ENCODE peak calls at places on chromosome 10, in four cellular contexts. B is Caco-2, C is left ventricle myocardium inferior, G is psoas muscle. M is an unnamed sample. For H3K9me3, the result is how much of the 10 kb centered on the place peaks cover.

GRCh38 chr10:116756277-116756676 is 13.9 kb upstream of the HSPA12A start:
- DNase-seq in B (no peak), C (peak), G (no peak), M (no peak)

GRCh38 chr10:114711487-114712250 is 53.6 kb upstream of the ABLIM1 start:
- DNase-seq in B (no peak), C (no peak), G (no peak), M (no peak)

GRCh38 chr10:53536322-53536721 is 763.7 kb upstream of the MBL2 start:
- DNase-seq in B (no peak), C (no peak), G (no peak), M (no peak)

GRCh38 chr10:71359364-71360046 is 37.2 kb upstream of the CDH23 start:
- DNase-seq in C (no peak), B (no peak), G (peak), M (no peak)

GRCh38 chr10:22086730-22087364 is 83.3 kb upstream of the DNAJC1 start:
- DNase-seq in G (peak), B (peak), C (peak), M (no peak)

GRCh38 chr10:124296121-124296812 is 122.5 kb downstream of the OAT start:
- DNase-seq in G (no peak), B (peak), C (no peak), M (no peak)

GRCh38 chr10:48573045-48573444 is 31.8 kb downstream of the ARHGAP22 start:
- DNase-seq in C (no peak), G (no peak), B (no peak), M (no peak)

GRCh38 chr10:34498821-34499220 is 316.3 kb downstream of the PARD3 start:
- DNase-seq in B (no peak), C (no peak), G (no peak), M (no peak)

GRCh38 chr10:112663181-112663879 is 216.3 kb downstream of the VTI1A start:
- DNase-seq in G (no peak), C (no peak), B (no peak), M (no peak)

GRCh38 chr10:93006435-93007039 is 54.1 kb upstream of the CYP26C1 start:
- DNase-seq in C (no peak), G (no peak), B (peak), M (no peak)

GRCh38 chr10:114719311-114719710 is 61.2 kb upstream of the ABLIM1 start:
- DNase-seq in C (no peak), G (no peak), B (no peak), M (no peak)

GRCh38 chr10:48523212-48523819 is 81.6 kb downstream of the ARHGAP22 start:
- DNase-seq in G (peak), C (peak), B (peak), M (no peak)

GRCh38 chr10:11045995-11046394 is 28.3 kb downstream of the CELF2 start:
- DNase-seq in G (peak), B (no peak), C (peak), M (no peak)

GRCh38 chr10:34698979-34699378 is 116.1 kb downstream of the PARD3 start:
- DNase-seq in G (no peak), C (no peak), B (no peak), M (no peak)

GRCh38 chr10:25695586-25695985 is 238.4 kb upstream of the MYO3A start:
- DNase-seq in B (no peak), G (no peak), C (no peak), M (no peak)

GRCh38 chr10:71086439-71087080 is 125.8 kb upstream of the UNC5B start:
- DNase-seq in C (no peak), G (no peak), B (no peak), M (no peak)

DNA sequence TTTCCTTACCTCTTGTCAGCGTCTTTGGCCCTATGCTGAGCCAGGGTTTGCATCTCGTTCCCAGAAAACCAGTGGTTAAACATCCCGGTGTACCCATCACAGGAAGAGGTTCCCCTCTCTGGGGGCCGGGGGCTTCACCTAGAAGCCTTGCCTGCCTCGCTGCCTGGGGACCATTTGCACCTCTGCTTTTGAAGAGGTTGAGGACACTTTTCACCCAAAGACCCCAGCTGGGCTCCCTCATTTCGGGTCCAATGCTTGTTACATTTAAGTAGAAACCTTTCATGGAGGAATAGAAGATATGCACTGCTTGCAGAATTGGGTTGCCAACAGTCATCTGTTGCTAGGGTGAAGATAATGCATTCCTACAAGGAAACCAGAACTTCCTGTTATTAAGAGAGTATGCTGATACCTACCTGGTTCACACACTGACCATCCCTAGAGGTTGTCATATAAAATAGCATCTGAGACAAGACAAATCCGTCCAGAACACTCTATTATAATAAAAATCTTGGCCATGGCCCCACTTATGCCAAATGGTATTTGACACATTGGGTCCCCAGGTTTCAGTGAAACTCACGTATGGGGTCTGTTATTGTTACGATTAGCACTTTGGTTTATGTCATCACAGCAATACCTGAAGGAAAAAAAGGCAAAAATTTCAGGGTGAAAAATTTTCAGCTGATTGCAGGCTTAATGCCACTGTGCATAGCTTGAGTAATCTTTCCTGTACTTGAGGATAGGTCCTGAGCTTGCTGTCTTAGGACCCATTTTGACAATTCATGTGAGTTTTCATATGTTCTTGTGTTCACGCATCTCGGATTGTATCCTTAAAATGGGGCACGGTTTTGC is 917 bp downstream of the ZNF365 start:
- DNase-seq in G (no peak), B (peak), C (no peak), M (no peak)
- H3K4me3 ChIP-seq in G (no peak), B (no peak), C (peak), M (no peak)

GRCh38 chr10:38119038-38119437 is 24.9 kb downstream of the ZNF37A start:
- DNase-seq in G (no peak), C (no peak), B (no peak), M (no peak)

DNA sequence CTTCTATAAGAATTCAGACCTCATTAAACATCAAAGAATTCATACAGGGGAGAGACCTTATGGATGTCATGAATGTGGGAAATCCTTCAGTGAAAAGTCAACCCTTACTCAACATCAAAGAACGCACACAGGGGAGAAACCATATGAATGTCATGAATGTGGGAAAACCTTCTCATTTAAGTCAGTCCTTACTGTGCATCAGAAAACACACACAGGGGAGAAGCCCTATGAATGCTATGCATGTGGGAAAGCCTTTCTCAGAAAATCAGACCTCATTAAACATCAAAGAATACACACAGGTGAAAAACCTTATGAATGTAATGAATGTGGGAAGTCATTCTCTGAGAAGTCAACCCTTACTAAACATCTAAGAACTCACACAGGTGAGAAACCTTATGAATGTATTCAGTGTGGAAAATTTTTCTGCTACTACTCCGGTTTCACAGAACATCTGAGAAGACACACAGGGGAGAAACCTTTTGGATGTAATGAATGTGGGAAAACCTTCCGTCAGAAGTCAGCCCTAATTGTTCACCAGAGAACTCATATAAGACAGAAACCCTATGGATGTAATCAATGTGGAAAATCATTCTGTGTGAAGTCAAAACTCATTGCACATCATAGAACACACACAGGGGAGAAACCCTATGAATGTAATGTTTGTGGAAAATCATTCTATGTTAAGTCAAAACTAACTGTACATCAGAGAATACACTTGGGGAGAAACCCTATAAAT is 24.1 kb downstream of the ZNF37A start:
- DNase-seq in G (no peak), B (peak), C (no peak), M (no peak)
- H3K9me3 ChIP-seq in G (half or more), B (half or more), C (half or more), M (under half)

DNA sequence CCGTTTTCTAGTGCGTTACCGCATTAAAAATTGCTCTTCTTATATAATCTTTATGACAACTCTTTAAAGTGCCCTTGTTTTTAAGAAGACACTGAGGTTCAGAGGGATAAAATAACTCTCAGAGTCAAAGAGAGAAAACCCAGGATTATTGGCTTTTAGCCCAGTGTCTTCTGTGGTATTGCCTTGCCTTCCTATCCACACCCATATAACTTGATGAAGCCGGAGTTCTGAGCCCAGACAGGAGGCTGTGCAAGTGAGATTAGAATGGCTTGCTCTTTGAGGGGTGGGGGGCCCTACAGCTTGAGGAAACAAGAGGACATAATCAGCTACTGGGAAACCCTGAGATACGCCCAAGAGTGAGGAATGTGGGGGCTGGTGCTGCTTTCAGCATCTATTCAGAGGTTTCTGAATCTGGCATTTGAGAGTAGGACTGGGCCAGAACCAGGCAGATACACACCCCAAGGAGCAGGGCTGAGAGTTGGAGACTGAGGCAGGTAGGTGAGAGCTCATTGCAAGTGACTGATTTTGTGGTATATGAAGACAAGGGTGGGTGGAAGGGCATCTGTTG is 2.3 kb downstream of the PRXL2A start:
- DNase-seq in B (no peak), C (no peak), G (no peak), M (no peak)
- H3K4me3 ChIP-seq in B (no peak), C (peak), G (peak), M (no peak)

GRCh38 chr10:9895981-9896380 is 1121.7 kb upstream of the CELF2 start:
- DNase-seq in C (no peak), B (no peak), G (no peak), M (no peak)

GRCh38 chr10:9900765-9901164 is 1116.9 kb upstream of the CELF2 start:
- DNase-seq in G (no peak), B (no peak), C (no peak), M (no peak)

DNA sequence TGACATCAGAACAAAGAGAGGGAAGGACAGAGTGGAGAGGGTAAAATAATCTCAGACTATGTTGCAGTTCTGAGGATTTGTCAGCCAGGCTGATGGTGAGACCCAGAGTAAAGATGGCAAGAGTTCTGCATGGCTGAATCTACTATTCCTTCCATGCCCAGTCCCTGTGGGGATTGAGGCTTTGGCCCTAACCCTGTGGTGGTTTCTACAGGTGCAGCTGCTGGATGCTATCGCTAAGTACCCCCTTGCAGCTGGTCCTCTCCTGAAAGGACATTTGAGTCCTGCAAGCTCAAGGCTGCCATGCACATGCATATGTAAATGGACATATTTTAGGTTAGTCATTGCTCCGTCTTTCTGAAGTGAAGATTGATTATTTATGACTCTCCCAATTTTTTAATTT is 1122.3 kb upstream of the CELF2 start:
- DNase-seq in C (no peak), B (no peak), G (no peak), M (no peak)
- H3K9me3 ChIP-seq in C (under half), B (under half), G (under half), M (under half)

DNA sequence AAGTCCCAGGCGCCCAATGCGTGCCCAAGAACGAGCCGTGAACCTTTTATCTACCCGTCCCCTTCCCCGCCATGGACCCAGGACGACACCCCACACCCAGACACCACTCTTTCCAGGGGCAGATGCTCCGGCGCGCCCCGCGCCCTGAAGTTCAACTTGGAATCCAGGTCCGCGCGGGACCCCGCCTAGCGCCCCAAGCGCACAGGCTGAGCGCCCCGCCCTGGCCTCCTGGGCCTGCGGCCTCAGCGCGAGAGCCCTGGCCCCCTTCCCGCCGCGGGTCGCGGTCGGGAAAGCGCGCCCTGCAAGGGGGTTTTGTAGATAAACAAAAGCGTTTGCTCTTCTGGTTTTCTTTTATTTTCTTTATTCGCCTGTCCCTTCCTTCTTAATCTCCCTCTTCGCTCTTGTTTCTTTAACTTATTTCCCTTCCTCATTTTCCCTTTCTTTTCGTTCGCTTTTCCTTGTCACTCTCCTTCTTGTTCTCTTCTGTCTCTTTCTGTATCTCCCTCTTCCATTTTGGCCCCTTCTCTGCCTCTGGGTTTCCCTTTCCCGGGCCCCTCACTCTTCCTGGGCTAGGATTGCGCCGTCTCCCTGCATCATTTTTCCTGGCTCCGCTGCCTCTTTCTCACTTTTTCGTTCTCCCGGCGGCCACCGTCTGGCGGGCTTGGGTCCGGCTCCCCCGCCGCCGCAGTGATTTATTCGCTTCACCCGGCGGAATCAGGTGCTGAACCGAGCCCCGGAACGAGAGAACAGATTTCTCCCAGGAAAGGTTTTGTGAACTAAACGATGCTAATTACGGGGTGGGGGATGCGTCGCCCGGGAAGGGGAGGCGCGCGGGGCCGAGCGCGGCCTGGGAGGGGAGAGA is 15.3 kb upstream of the PAX2 start:
- DNase-seq in G (no peak), C (no peak), B (peak), M (no peak)
- H3K4me3 ChIP-seq in G (peak), C (peak), B (peak), M (no peak)

GRCh38 chr10:37623506-37623905 is 233.9 kb downstream of the ZNF248 start:
- DNase-seq in G (no peak), B (no peak), C (no peak), M (no peak)
- H3K9me3 ChIP-seq in G (under half), B (under half), C (under half), M (under half)

GRCh38 chr10:132865851-132866600 is 76.3 kb downstream of the CFAP46 start:
- DNase-seq in C (peak), G (no peak), B (no peak), M (no peak)
- H3K4me3 ChIP-seq in C (no peak), G (no peak), B (no peak), M (no peak)

DNA sequence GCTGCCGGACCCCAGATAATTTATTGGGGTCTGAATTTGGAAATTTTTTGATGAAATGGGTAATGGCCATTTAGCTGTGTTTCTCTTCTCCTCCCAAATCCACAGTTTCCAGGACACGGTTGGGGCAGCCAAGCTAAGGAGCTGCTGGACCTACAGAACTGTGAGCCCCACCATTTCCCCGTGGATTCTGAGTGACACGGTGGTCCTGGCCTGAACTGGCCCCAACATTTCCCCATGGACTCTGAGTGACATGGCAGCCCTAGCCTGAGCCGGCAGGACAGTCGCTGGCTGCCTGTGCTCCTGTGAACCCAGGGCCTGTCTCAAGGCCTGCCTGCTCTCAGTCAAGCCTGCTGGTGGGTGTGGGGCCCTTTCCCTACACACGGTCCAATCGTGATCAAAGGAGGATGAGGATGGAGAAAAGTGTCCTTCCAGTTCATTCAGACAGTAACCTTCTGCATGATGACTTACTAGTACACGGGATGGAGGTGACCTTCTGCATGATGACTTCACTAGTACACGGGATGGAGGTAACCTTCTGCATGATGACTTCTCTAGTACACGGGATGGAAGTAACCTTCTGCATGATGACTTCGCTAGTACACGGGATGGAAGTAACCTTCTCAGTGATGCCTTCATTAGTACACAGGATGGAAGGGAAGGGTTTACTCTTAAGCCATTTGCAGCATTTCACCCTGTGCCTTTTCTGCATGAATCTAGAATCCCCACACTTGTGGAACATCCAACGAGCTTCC is 359.9 kb downstream of the GLRX3 start:
- DNase-seq in C (no peak), B (no peak), G (no peak), M (no peak)
- H3K9me3 ChIP-seq in C (under half), B (under half), G (under half), M (under half)

DNA sequence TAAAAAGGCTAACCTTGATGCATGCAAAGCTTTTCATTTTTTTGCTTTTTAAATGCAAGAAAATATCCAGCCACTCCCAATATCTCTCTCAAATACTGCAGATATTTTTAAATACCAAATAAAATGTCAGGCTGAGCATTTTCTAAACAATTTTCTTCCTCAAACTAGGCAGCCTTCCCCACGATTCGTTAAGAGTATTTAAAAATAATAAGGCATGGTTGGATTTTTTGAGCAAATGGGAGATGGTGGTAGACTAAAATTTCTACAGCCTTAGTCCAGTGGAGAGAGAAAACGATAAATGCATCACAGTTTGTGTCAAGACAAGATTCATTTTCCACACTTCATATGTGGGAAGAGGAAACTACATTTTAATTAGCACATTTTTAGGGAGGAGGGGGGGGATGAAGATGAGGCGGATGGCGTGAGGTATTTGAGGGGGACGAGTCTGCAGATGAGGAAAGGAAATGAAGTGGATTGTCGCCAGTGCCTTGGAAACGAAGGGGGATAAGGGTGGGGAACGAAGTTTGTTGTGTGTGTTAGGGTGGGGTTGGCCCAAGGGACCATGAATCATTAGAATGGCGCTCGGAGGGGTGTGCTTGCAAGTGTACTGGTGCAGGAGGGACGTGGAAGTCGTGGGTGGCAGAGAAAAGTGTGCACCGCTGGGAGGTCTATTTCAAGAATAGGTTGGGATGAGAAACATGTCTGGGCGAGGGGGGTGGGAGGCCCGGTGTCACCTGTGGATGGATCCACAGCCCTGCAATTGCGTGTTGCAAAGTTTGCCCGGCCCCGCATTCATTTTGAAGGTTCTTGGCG is 1.2 kb upstream of the ADD3 start:
- DNase-seq in G (peak), B (peak), C (peak), M (peak)
- H3K4me3 ChIP-seq in G (peak), B (peak), C (peak), M (peak)

GRCh38 chr10:37707829-37708578 is 149.4 kb downstream of the ZNF248 start:
- DNase-seq in C (no peak), G (no peak), B (no peak), M (no peak)
- H3K9me3 ChIP-seq in C (under half), G (under half), B (under half), M (under half)

M was measured in HAP-1.